ENCODE peak calls at places on chromosomes 1 and 21, in six cellular contexts. W is neural progenitor cell, C is heart right ventricle, I is esophagus squamous epithelium, V is left ventricle myocardium inferior, H is gastrocnemius medialis. K is an unnamed sample. For H3K4me1, the result is how much of the 10 kb centered on the place peaks cover.

GRCh38 chr1:208241541-208241940 is 2.6 kb downstream of the PLXNA2 start:
- DNase-seq in W (no peak), C (no peak), I (no peak), V (no peak), H (no peak), K (no peak)

GRCh38 chr1:43460988-43461693 is 7.4 kb upstream of the HYI start:
- DNase-seq in W (no peak), C (no peak), I (no peak), V (no peak), H (no peak), K (no peak)

GRCh38 chr1:87279201-87279860 is 49.3 kb upstream of the LMO4 start:
- DNase-seq in W (no peak), C (no peak), I (no peak), V (peak), H (peak), K (no peak)

GRCh38 chr1:234866007-234866866 is 256.3 kb upstream of the IRF2BP2 start:
- DNase-seq in W (no peak), C (peak), I (no peak), V (no peak), H (peak), K (no peak)

GRCh38 chr21:40886931-40887330 is 40.0 kb upstream of the DSCAM start:
- DNase-seq in W (no peak), C (no peak), I (no peak), V (no peak), H (no peak), K (no peak)

GRCh38 chr1:241598234-241598633 is 41.9 kb downstream of the CHML start:
- DNase-seq in W (no peak), C (no peak), I (no peak), V (no peak), H (no peak), K (no peak)

GRCh38 chr1:197683895-197684553 is 91.3 kb downstream of the DENND1B start:
- DNase-seq in W (no peak), C (no peak), I (no peak), V (no peak), H (no peak), K (no peak)

GRCh38 chr1:154433161-154433681 is 28.1 kb downstream of the IL6R start:
- DNase-seq in W (no peak), C (no peak), I (no peak), V (no peak), H (peak), K (no peak)

GRCh38 chr21:39581414-39581813 is 31.3 kb upstream of the B3GALT5 start:
- DNase-seq in W (no peak), C (no peak), I (no peak), V (no peak), H (no peak), K (no peak)

GRCh38 chr1:89548486-89548857 is 23.8 kb downstream of the LRRC8B start:
- DNase-seq in W (no peak), C (no peak), I (no peak), V (no peak), H (no peak), K (no peak)

GRCh38 chr1:159763686-159764085 is 17.1 kb upstream of the DUSP23 start:
- DNase-seq in W (peak), C (no peak), I (no peak), V (no peak), H (no peak), K (no peak)

GRCh38 chr1:109996476-109996875 is 11.9 kb downstream of the AHCYL1 start:
- DNase-seq in W (no peak), C (no peak), I (no peak), V (no peak), H (no peak), K (no peak)

GRCh38 chr1:151510614-151510956 is 602 bp upstream of the CGN start:
- DNase-seq in W (no peak), C (no peak), I (no peak), V (no peak), H (no peak), K (no peak)

GRCh38 chr1:183800449-183800848 is 4.5 kb upstream of the RGL1 start:
- DNase-seq in W (no peak), C (no peak), I (no peak), V (no peak), H (no peak), K (no peak)

GRCh38 chr1:118988186-118989005 is at the start of gene TBX15:
- DNase-seq in W (peak), C (no peak), I (no peak), V (no peak), H (peak), K (no peak)

GRCh38 chr1:47533176-47534039 is 95.6 kb downstream of the FOXD2 start:
- DNase-seq in W (peak), C (peak), I (no peak), V (peak), H (no peak), K (no peak)

DNA sequence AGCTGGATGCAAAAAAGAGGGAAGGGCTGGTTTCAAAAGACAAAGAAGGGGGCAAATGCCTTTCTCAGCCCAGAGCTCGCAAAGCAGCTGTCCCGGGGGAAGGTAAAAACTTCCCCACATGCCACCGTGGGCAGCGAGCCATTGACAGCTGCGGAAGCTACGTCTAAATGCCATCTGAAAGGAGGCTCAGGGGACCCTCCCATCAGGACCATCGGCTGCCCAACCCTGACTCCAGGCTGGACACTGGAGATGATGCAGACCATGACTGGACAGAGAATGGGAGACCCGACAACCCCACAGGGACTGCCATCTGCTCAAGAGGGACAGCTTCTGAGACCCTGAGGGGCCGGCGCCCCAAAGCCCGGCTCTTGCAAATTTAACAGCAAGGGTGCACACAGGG is 92.2 kb downstream of the STUM start:
- DNase-seq in W (no peak), C (no peak), I (no peak), V (no peak), H (no peak), K (no peak)
- H3K4me1 ChIP-seq in W (under half), C (half or more), I (half or more), V (half or more), H (under half), K (half or more)

GRCh38 chr1:18923721-18924610 is 21.6 kb upstream of the ALDH4A1 start:
- DNase-seq in W (no peak), C (no peak), I (no peak), V (peak), H (peak), K (no peak)

GRCh38 chr1:18922319-18922726 is 20.0 kb upstream of the ALDH4A1 start:
- DNase-seq in W (peak), C (peak), I (no peak), V (peak), H (peak), K (no peak)

GRCh38 chr1:18921506-18922251 is 19.3 kb upstream of the ALDH4A1 start:
- DNase-seq in W (no peak), C (no peak), I (no peak), V (no peak), H (no peak), K (no peak)

GRCh38 chr1:18920931-18921330 is 18.6 kb upstream of the ALDH4A1 start:
- DNase-seq in W (no peak), C (no peak), I (no peak), V (no peak), H (no peak), K (no peak)

GRCh38 chr1:18922848-18923475 is 20.6 kb upstream of the ALDH4A1 start:
- DNase-seq in W (no peak), C (no peak), I (no peak), V (no peak), H (no peak), K (no peak)
- H3K4me1 ChIP-seq in W (under half), C (half or more), I (half or more), V (half or more), H (half or more), K (half or more)

DNA sequence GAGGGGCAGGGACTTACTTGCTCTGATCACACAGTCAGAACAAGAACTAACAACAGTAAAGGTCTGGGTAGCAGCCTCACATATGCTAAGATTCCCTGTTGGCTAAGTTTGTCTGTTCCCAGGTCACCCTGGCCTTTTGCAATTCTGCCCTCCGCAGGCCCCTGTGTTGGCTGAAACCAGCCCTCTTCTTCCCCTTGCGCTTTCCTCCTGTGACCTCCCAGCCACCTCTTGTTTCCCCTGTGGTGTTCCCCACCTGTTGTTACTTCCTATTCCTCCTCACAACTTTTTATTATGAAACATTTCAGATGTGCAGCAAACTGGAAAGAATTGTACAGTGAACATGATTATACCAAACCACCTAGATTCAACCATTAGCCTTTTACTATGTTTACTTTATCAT is 23.4 kb downstream of the MAPKAPK2 start:
- DNase-seq in W (no peak), C (no peak), I (no peak), V (no peak), H (peak), K (no peak)
- H3K4me1 ChIP-seq in W (half or more), C (half or more), I (half or more), V (half or more), H (half or more), K (half or more)

DNA sequence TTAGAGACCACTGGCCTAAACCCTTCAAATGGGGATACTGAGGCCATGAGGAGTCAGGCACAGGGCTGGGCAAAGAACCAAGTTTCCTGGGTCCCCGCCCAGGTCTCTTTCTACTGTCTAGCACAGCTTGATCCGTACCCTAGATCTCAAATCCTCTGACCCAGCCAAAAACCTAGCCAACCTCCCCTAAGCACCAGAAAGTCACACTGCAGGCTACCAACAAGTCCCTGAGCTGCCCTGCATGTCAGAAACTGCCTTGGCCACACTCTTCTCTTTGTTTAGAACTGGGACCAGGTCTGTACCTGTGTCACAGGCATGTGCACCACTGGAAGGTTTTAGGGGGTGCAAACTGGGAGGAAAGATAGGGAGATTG is 33.6 kb downstream of the AHDC1 start:
- DNase-seq in W (peak), C (peak), I (no peak), V (peak), H (peak), K (no peak)
- H3K4me1 ChIP-seq in W (half or more), C (half or more), I (half or more), V (half or more), H (half or more), K (under half)

DNA sequence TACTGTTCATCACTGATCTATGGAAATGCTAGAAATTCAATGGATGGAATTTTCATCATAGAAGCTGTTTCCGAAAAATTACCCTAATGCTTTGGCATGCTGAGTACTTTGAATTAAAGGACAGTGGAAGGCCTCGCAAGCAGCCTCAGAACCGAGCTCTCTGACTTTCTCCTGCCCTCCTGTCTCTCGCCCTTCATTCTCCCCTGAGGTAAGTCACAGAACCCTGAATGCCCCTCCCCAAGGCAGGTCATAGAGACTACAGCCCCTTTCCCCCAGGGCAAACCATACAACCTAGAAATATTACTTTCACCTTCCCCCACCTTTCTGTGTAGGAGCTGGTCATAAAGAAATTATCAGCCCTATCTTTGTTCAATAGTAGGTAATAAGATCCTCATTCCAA is 74.8 kb downstream of the LRIG2 start:
- DNase-seq in W (no peak), C (no peak), I (no peak), V (no peak), H (no peak), K (no peak)
- H3K4me1 ChIP-seq in W (under half), C (under half), I (under half), V (under half), H (under half), K (under half)

GRCh38 chr1:64940026-64940425 is 26.3 kb downstream of the JAK1 start:
- DNase-seq in W (no peak), C (no peak), I (no peak), V (no peak), H (no peak), K (no peak)
- H3K4me1 ChIP-seq in W (under half), C (half or more), I (half or more), V (half or more), H (half or more), K (half or more)

GRCh38 chr1:18951818-18952391 is 4.6 kb downstream of the IFFO2 start:
- DNase-seq in W (no peak), C (no peak), I (no peak), V (no peak), H (no peak), K (peak)
- H3K4me1 ChIP-seq in W (under half), C (half or more), I (half or more), V (half or more), H (under half), K (half or more)

DNA sequence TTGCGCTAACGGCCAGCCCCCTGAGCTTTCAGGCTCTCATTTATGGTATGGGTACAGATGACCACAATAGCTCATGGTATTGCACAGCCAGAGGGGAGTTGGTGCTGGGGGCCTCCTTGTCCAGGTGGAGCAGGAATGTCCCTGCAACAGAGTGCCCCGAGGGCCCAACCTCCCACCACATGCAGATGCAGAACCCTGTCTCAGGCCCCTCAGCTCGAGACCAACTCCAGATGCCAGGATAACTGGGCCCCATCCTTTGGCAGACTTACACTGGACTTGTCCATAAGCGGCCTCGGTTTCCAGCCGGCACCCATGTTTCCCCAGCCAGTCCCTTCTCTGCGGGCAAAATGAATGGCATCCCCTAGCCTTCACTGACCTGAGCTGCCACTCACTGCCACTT is 67.1 kb downstream of the VWA5B1 start:
- DNase-seq in W (no peak), C (no peak), I (no peak), V (no peak), H (no peak), K (no peak)
- H3K4me1 ChIP-seq in W (under half), C (under half), I (under half), V (under half), H (under half), K (under half)

GRCh38 chr1:99648107-99648506 is 2.2 kb downstream of the PALMD start:
- DNase-seq in W (no peak), C (peak), I (no peak), V (peak), H (peak), K (no peak)
- H3K4me1 ChIP-seq in W (under half), C (half or more), I (half or more), V (half or more), H (half or more), K (under half)